ENCODE peak calls at places on chromosomes 13 and 19, in five cellular contexts. D is lower lobe of right lung, Q is pancreas, G is omental fat pad, B is K562. O is an unnamed sample.
A peak's percentile ranks its signal among the peaks of the same experiment; 100 is the strongest.

GRCh38 chr19:42352216-42352892 is 26.9 kb downstream of the MEGF8 start:
- DNase-seq in D (no peak), Q (peak; percentile 42), G (no peak), B (no peak), O (no peak)

GRCh38 chr13:48233886-48234488 is 981 bp downstream of the ITM2B start:
- DNase-seq in D (no peak), Q (no peak), G (no peak), B (no peak), O (no peak)

GRCh38 chr13:91313103-91313502 is 34.4 kb upstream of the MIR17HG start:
- DNase-seq in D (no peak), Q (no peak), G (no peak), B (no peak), O (no peak)

GRCh38 chr13:59710416-59710815 is 453.3 kb downstream of the DIAPH3 start:
- DNase-seq in D (no peak), Q (no peak), G (no peak), B (no peak), O (no peak)

GRCh38 chr19:4984448-4984990 is 15.6 kb downstream of the KDM4B start:
- DNase-seq in D (no peak), Q (peak; percentile 48), G (no peak), B (no peak), O (no peak)

GRCh38 chr13:112438094-112438493 is 61.9 kb downstream of the SPACA7 start:
- DNase-seq in D (no peak), Q (no peak), G (no peak), B (no peak), O (no peak)

GRCh38 chr19:55690769-55691545 is 15.9 kb downstream of the EPN1 start:
- DNase-seq in D (peak; percentile 39), Q (peak; percentile 63), G (no peak), B (no peak), O (no peak)

GRCh38 chr19:10797078-10797477 is 38.9 kb downstream of the TMED1 start:
- DNase-seq in D (no peak), Q (no peak), G (no peak), B (no peak), O (no peak)

GRCh38 chr19:48686103-48686502 is 9.7 kb upstream of the FUT2 start:
- DNase-seq in D (no peak), Q (no peak), G (no peak), B (no peak), O (no peak)

GRCh38 chr19:16383584-16384161 is 59.0 kb downstream of the KLF2 start:
- DNase-seq in D (no peak), Q (no peak), G (no peak), B (no peak), O (no peak)

GRCh38 chr13:51849145-51850101 is 4.4 kb upstream of the TMEM272 start:
- DNase-seq in D (peak; percentile 61), Q (no peak), G (no peak), B (peak; percentile 47), O (no peak)

GRCh38 chr19:52689804-52690394 is 44.9 kb downstream of the ZNF611 start:
- DNase-seq in D (peak; percentile 66), Q (peak; percentile 78), G (no peak), B (peak; percentile 45), O (peak; percentile 79)

GRCh38 chr19:45245826-45246225 is 619 bp upstream of the EXOC3L2 start:
- DNase-seq in D (no peak), Q (no peak), G (no peak), B (no peak), O (no peak)

GRCh38 chr13:70253834-70254233 is 145.6 kb upstream of the KLHL1 start:
- DNase-seq in D (no peak), Q (no peak), G (no peak), B (no peak), O (no peak)

GRCh38 chr13:32881074-32881791 is 135.0 kb upstream of the KL start:
- DNase-seq in D (no peak), Q (no peak), G (no peak), B (no peak), O (peak; percentile 3)

GRCh38 chr13:20714563-20715339 is 11.3 kb downstream of the IL17D start:
- DNase-seq in D (no peak), Q (no peak), G (no peak), B (no peak), O (no peak)

GRCh38 chr19:45404557-45405434 is at the start of gene PPP1R13L:
- DNase-seq in D (peak; percentile 94), Q (peak; percentile 98), G (peak; percentile 52), B (peak; percentile 78), O (no peak)

GRCh38 chr19:35160629-35161433 is 6.3 kb downstream of the FXYD5 start:
- DNase-seq in D (no peak), Q (no peak), G (no peak), B (no peak), O (no peak)

GRCh38 chr13:32228330-32229041 is 86.7 kb downstream of the ZAR1L start:
- DNase-seq in D (no peak), Q (no peak), G (no peak), B (no peak), O (no peak)

GRCh38 chr19:45468159-45468651 is 409 bp downstream of the FOSB start:
- DNase-seq in D (no peak), Q (peak; percentile 73), G (no peak), B (no peak), O (no peak)

GRCh38 chr13:34290661-34291060 is 472.7 kb downstream of the RFC3 start:
- DNase-seq in D (no peak), Q (no peak), G (no peak), B (no peak), O (no peak)

GRCh38 chr19:1510807-1511206 is 2.0 kb downstream of the ADAMTSL5 start:
- DNase-seq in D (no peak), Q (no peak), G (no peak), B (no peak), O (no peak)

GRCh38 chr13:112904436-112904960 is 64.5 kb upstream of the MCF2L start:
- DNase-seq in D (peak; percentile 18), Q (no peak), G (peak; percentile 0), B (no peak), O (no peak)

GRCh38 chr13:87677043-87677333 is 5.8 kb downstream of the SLITRK5 start:
- DNase-seq in D (no peak), Q (no peak), G (no peak), B (no peak), O (no peak)

GRCh38 chr13:35888327-35888940 is 242.7 kb downstream of the DCLK1 start:
- DNase-seq in D (no peak), Q (no peak), G (no peak), B (no peak), O (no peak)

GRCh38 chr13:112892759-112893569 is 76.0 kb upstream of the MCF2L start:
- DNase-seq in D (peak; percentile 47), Q (peak; percentile 78), G (no peak), B (no peak), O (no peak)

GRCh38 chr13:38941353-38941945 is 49.2 kb downstream of the STOML3 start:
- DNase-seq in D (no peak), Q (no peak), G (no peak), B (no peak), O (no peak)

GRCh38 chr13:113620036-113620435 is 35.5 kb downstream of the TFDP1 start:
- DNase-seq in D (peak; percentile 27), Q (peak; percentile 30), G (no peak), B (no peak), O (no peak)

GRCh38 chr13:29849071-29849541 is 1.3 kb downstream of the UBL3 start:
- DNase-seq in D (no peak), Q (no peak), G (no peak), B (no peak), O (no peak)

GRCh38 chr13:48769107-48769704 is 115.5 kb downstream of the CYSLTR2 start:
- DNase-seq in D (no peak), Q (no peak), G (peak; percentile 97), B (peak; percentile 64), O (peak; percentile 81)

GRCh38 chr13:113211774-113212173 is 2.4 kb downstream of the CUL4A start:
- DNase-seq in D (no peak), Q (no peak), G (no peak), B (no peak), O (no peak)

GRCh38 chr13:32080328-32080744 is 48.8 kb downstream of the FRY start:
- DNase-seq in D (no peak), Q (no peak), G (no peak), B (no peak), O (no peak)

GRCh38 chr19:18437481-18438330 is at the start of gene ISYNA1:
- DNase-seq in D (peak; percentile 72), Q (peak; percentile 90), G (no peak), B (peak; percentile 84), O (no peak)

GRCh38 chr13:46553521-46553885 is 533 bp downstream of the LRCH1 start:
- DNase-seq in D (peak; percentile 53), Q (no peak), G (no peak), B (peak; percentile 36), O (no peak)

GRCh38 chr13:46552888-46553520 is at the start of gene LRCH1:
- DNase-seq in D (peak; percentile 93), Q (peak; percentile 92), G (peak; percentile 48), B (peak; percentile 80), O (peak; percentile 89)

GRCh38 chr13:46555722-46556121 is 2.8 kb downstream of the LRCH1 start:
- DNase-seq in D (no peak), Q (no peak), G (no peak), B (no peak), O (no peak)

GRCh38 chr13:46554971-46555370 is 2.0 kb downstream of the LRCH1 start:
- DNase-seq in D (no peak), Q (no peak), G (no peak), B (no peak), O (no peak)

GRCh38 chr13:46553886-46554855 is 1.2 kb downstream of the LRCH1 start:
- DNase-seq in D (peak; percentile 82), Q (peak; percentile 87), G (peak; percentile 35), B (peak; percentile 52), O (peak; percentile 74)
- TF ChIP-seq CTCF in D (peak; percentile 50), Q (no peak), G (no peak), B (peak; percentile 9), O (peak; percentile 45)

GRCh38 chr13:96984061-96984508 is 10.2 kb downstream of the OXGR1 start:
- DNase-seq in D (peak; percentile 67), Q (peak; percentile 62), G (no peak), B (no peak), O (no peak)
- TF ChIP-seq CTCF in D (peak; percentile 29), Q (peak; percentile 12), G (no peak), B (peak; percentile 26), O (peak; percentile 69)

GRCh38 chr13:99033814-99034213 is 56.0 kb upstream of the DOCK9 start:
- DNase-seq in D (no peak), Q (no peak), G (no peak), B (no peak), O (no peak)
- TF ChIP-seq CTCF in D (peak; percentile 59), Q (peak; percentile 23), G (no peak), B (peak; percentile 63), O (peak; percentile 73)

DNA sequence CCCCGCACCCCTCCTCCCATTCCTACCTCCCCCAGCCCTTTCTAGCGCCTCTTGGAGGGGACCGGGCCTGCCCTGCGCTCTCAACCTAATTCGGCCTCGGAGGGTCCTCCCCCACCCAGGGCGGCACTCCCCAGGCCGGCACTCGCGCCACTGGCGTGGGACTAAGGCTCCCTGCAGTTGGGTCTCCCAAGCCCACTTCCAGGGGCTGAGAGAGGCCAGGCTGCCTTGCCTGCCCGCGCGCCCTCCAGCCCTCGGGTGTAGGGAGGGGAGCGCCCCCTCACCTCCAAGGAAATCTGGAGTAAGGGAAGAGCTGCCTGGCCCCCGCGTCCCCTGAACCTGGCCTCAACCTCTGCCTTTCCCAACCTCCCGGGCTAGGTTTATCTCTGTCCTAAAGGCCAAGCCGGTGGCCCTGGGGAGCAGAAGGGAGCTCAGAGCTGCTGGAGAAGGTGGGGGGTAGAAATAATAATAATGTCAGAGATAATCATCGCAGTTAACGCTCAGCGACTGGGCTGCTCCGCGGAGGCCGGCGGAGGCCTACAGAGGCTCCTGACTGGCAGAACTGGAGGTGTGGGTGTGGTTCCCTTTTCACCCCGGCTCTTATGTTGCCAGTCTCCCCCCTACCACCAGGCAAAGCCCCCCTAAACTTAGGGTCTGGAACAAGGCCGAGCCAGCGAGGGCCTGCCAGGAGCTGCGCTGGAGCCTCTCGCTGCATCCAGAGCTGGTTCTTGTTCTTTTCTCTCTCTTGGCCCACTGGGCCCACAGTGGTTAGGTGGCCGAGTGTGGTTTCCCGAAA is 9.6 kb downstream of the ZIC2 start:
- DNase-seq in D (no peak), Q (peak; percentile 67), G (no peak), B (no peak), O (peak; percentile 74)
- TF ChIP-seq CTCF in D (no peak), Q (no peak), G (no peak), B (no peak), O (no peak)